ENCODE peak calls at places on chromosomes 1 and 21, in five cellular contexts. E, W, R, S and Z are unnamed samples.

GRCh38 chr1:235068155-235069121 is 60.2 kb downstream of the TOMM20 start:
- DNase-seq in W (no peak), S (no peak), E (no peak), R (no peak), Z (no peak)

GRCh38 chr1:234779160-234779538 is 169.2 kb upstream of the IRF2BP2 start:
- DNase-seq in W (no peak), E (no peak), R (no peak), S (no peak), Z (no peak)

GRCh38 chr1:23528245-23528978 is 2.6 kb downstream of the E2F2 start:
- DNase-seq in E (peak), R (peak), S (no peak), W (peak), Z (no peak)

GRCh38 chr1:87392241-87393192 is 63.8 kb downstream of the LMO4 start:
- DNase-seq in E (peak), S (no peak), W (no peak), R (no peak), Z (no peak)

GRCh38 chr1:39524591-39525365 is 33.3 kb downstream of the BMP8A start:
- DNase-seq in W (no peak), S (no peak), E (no peak), R (no peak), Z (no peak)

GRCh38 chr21:36159356-36159921 is 2.8 kb downstream of the DOP1B start:
- DNase-seq in R (no peak), E (no peak), S (no peak), W (no peak), Z (no peak)

GRCh38 chr1:147515046-147515869 is 26.0 kb upstream of the BCL9 start:
- DNase-seq in E (peak), W (peak), R (peak), S (peak), Z (no peak)

GRCh38 chr1:64654519-64655341 is 90.1 kb upstream of the RAVER2 start:
- DNase-seq in W (no peak), S (no peak), R (no peak), E (no peak), Z (peak)